ENCODE peak calls at places on chromosomes 7 and 10, in six cellular contexts. B is CD8-positive, alpha-beta memory T cell; P is BJ; D is A673; K is prostate gland; U is CD8-positive, alpha-beta T cell. G is an unnamed sample.

GRCh38 chr7:35246819-35247218 is 7.1 kb downstream of the TBX20 start:
- DNase-seq in B (no peak), K (no peak), P (no peak), D (no peak), U (no peak), G (no peak)

GRCh38 chr10:122286872-122287271 is 15.8 kb downstream of the BTBD16 start:
- DNase-seq in P (no peak), B (no peak), K (no peak), U (no peak), D (peak; percentile 86), G (no peak)

GRCh38 chr7:73742338-73742752 is 3.7 kb upstream of the ABHD11 start:
- DNase-seq in P (no peak), B (no peak), U (no peak), K (no peak), D (no peak), G (no peak)

GRCh38 chr10:69218831-69219230 is 1.3 kb upstream of the HKDC1 start:
- DNase-seq in D (no peak), U (no peak), P (no peak), K (no peak), B (no peak), G (no peak)

GRCh38 chr10:20494474-20494873 is 402.6 kb downstream of the NEBL start:
- DNase-seq in D (no peak), K (no peak), B (no peak), U (no peak), P (no peak), G (peak; percentile 9)

GRCh38 chr7:30241767-30242166 is 42.6 kb upstream of the ZNRF2 start:
- DNase-seq in U (no peak), D (no peak), B (no peak), K (no peak), P (no peak), G (peak; percentile 26)

GRCh38 chr7:75943864-75944263 is 28.9 kb downstream of the POR start:
- DNase-seq in P (no peak), K (no peak), B (no peak), D (no peak), U (no peak), G (peak; percentile 41)

GRCh38 chr10:24008164-24009066 is 200.5 kb upstream of the KIAA1217 start:
- DNase-seq in K (peak; percentile 54), U (no peak), B (no peak), D (peak; percentile 39), P (peak; percentile 7), G (no peak)

GRCh38 chr7:50729962-50730361 is 52.7 kb downstream of the GRB10 start:
- DNase-seq in K (no peak), U (no peak), B (no peak), D (no peak), P (no peak), G (no peak)

GRCh38 chr7:18086165-18087030 is 58.8 kb upstream of the PRPS1L1 start:
- DNase-seq in P (no peak), D (no peak), K (no peak), B (no peak), U (no peak), G (no peak)

GRCh38 chr7:155437836-155438235 is 20.1 kb upstream of the EN2 start:
- DNase-seq in B (no peak), K (no peak), D (no peak), P (no peak), U (no peak), G (no peak)

GRCh38 chr10:62374862-62375710 is 917 bp downstream of the ZNF365 start:
- DNase-seq in P (no peak), D (peak; percentile 24), B (no peak), U (no peak), K (no peak), G (no peak)

GRCh38 chr7:79702116-79702515 is 248.6 kb upstream of the MAGI2 start:
- DNase-seq in K (no peak), D (no peak), B (no peak), U (no peak), P (peak; percentile 8), G (no peak)

GRCh38 chr7:23467731-23468720 is 2.3 kb downstream of the IGF2BP3 start:
- DNase-seq in B (no peak), P (no peak), K (no peak), U (no peak), D (peak; percentile 69), G (no peak)

GRCh38 chr7:29818308-29818707 is 12.0 kb downstream of the WIPF3 start:
- DNase-seq in D (no peak), U (no peak), K (no peak), B (no peak), P (no peak), G (no peak)

GRCh38 chr7:35025391-35025870 is 11.9 kb downstream of the DPY19L1 start:
- DNase-seq in U (no peak), K (no peak), D (no peak), P (no peak), B (no peak), G (no peak)

GRCh38 chr7:371119-371778 is 81.3 kb downstream of the FOXL3 start:
- DNase-seq in U (no peak), P (no peak), B (no peak), K (no peak), D (peak; percentile 38), G (no peak)

GRCh38 chr10:114110174-114110972 is 63.6 kb downstream of the CCDC186 start:
- DNase-seq in B (no peak), D (peak; percentile 69), K (no peak), P (no peak), U (no peak), G (no peak)

GRCh38 chr7:110943686-110944350 is 147.1 kb upstream of the LRRN3 start:
- DNase-seq in D (peak; percentile 24), U (no peak), B (no peak), K (no peak), P (peak; percentile 83), G (no peak)

GRCh38 chr10:78992333-78992732 is 76.4 kb upstream of the ZMIZ1 start:
- DNase-seq in P (no peak), B (no peak), K (no peak), D (no peak), U (no peak), G (no peak)

GRCh38 chr10:70034252-70034651 is 18.4 kb upstream of the MACROH2A2 start:
- DNase-seq in B (no peak), U (no peak), P (no peak), D (peak; percentile 97), K (no peak), G (no peak)

GRCh38 chr7:147153571-147153970 is 1037.0 kb downstream of the CNTNAP2 start:
- DNase-seq in K (no peak), D (no peak), B (no peak), P (no peak), U (no peak), G (no peak)

GRCh38 chr10:14477408-14477710 is 146.6 kb upstream of the FRMD4A start:
- DNase-seq in U (no peak), B (no peak), D (no peak), K (no peak), P (peak; percentile 63), G (no peak)

GRCh38 chr7:148419856-148420508 is 170.6 kb upstream of the C7orf33 start:
- DNase-seq in B (no peak), U (no peak), K (no peak), P (no peak), D (no peak), G (no peak)

GRCh38 chr10:92490387-92490786 is 83.5 kb downstream of the IDE start:
- DNase-seq in P (no peak), D (no peak), U (no peak), B (no peak), K (no peak), G (peak; percentile 4)

GRCh38 chr7:120988591-120989299 is at the start of gene CPED1:
- DNase-seq in B (peak; percentile 11), D (no peak), U (peak; percentile 22), P (no peak), K (peak; percentile 29), G (no peak)

GRCh38 chr10:6337382-6337781 is 134.7 kb downstream of the PFKFB3 start:
- DNase-seq in P (no peak), D (no peak), K (no peak), U (no peak), B (no peak), G (no peak)

GRCh38 chr10:123287594-123288247 is 133.5 kb downstream of the BUB3 start:
- DNase-seq in B (no peak), U (no peak), K (no peak), D (no peak), P (no peak), G (peak; percentile 54)

GRCh38 chr7:141660259-141660658 is 41.7 kb downstream of the DENND11 start:
- DNase-seq in K (no peak), U (no peak), D (no peak), P (no peak), B (no peak), G (no peak)

GRCh38 chr10:122290334-122290733 is 19.2 kb downstream of the BTBD16 start:
- DNase-seq in P (no peak), U (no peak), D (no peak), B (no peak), K (no peak), G (no peak)

GRCh38 chr10:3778708-3779108 is 6.3 kb downstream of the KLF6 start:
- DNase-seq in P (no peak), U (no peak), K (no peak), B (no peak), D (no peak), G (no peak)

GRCh38 chr10:15784237-15784636 is 64.5 kb upstream of the ITGA8 start:
- DNase-seq in U (no peak), D (no peak), K (peak; percentile 62), P (no peak), B (no peak), G (no peak)

GRCh38 chr7:51118628-51119027 is 198.0 kb downstream of the COBL start:
- DNase-seq in P (no peak), D (no peak), U (no peak), K (no peak), B (no peak), G (no peak)

DNA sequence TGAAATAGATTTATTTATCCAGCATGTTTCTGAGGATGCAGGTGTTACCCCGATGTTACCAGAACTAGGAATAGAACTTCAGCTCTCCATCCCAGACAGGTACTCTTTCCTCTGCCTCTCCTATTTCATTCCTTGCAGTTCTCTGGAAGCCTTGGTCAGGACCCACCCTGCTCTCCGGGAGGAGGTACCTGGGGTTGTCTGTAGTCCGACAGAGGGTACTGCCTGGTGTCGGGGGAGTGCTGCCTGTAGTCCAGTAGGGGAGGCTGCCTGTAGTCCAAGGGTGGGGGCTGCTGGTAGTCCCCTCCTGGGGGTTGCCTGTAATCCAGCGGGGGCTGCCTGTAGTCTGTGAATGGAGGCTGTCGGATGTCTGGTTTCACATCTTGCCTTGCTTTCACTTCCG is 328.4 kb downstream of the PHTF2 start:
- DNase-seq in B (no peak), K (no peak), D (no peak), P (no peak), U (no peak), G (no peak)
- H3K36me3 ChIP-seq in B (no peaks in the 10 kb centered on the region), K (no peaks in the 10 kb centered on the region), D (no peaks in the 10 kb centered on the region), P (no peaks in the 10 kb centered on the region), U (no peaks in the 10 kb centered on the region), G (no peaks in the 10 kb centered on the region)

GRCh38 chr10:1102836-1103235 is 46.7 kb downstream of the WDR37 start:
- DNase-seq in K (no peak), U (no peak), B (no peak), D (no peak), P (no peak), G (no peak)
- H3K36me3 ChIP-seq in K (no peaks in the 10 kb centered on the region), U (peaks cover 39% of the 10 kb centered on the region), B (peaks cover 50% of the 10 kb centered on the region), D (peaks cover 10% of the 10 kb centered on the region), P (peaks cover 23% of the 10 kb centered on the region), G (peaks cover 42% of the 10 kb centered on the region)

GRCh38 chr10:87872828-87873227 is 9.4 kb downstream of the PTEN start:
- DNase-seq in P (no peak), D (no peak), K (no peak), B (no peak), U (no peak), G (no peak)
- H3K36me3 ChIP-seq in P (no peaks in the 10 kb centered on the region), D (peaks cover 8% of the 10 kb centered on the region), K (no peaks in the 10 kb centered on the region), B (no peaks in the 10 kb centered on the region), U (no peaks in the 10 kb centered on the region), G (no peaks in the 10 kb centered on the region)

GRCh38 chr7:1450987-1451386 is 8.3 kb downstream of the MICALL2 start:
- DNase-seq in K (no peak), U (no peak), B (no peak), P (no peak), D (no peak), G (no peak)
- H3K36me3 ChIP-seq in K (no peaks in the 10 kb centered on the region), U (no peaks in the 10 kb centered on the region), B (no peaks in the 10 kb centered on the region), P (no peaks in the 10 kb centered on the region), D (no peaks in the 10 kb centered on the region), G (no peaks in the 10 kb centered on the region)

G was measured in keratinocyte.